ENCODE peak calls at places on chromosomes 2 and 18, in four cellular contexts. One of them, this sample, is unnamed.

GRCh38 chr2:102315850-102316370 is 4.5 kb downstream of the IL1RL1 start:
- DNase-seq in tibial nerve: no peak
- DNase-seq in fibroblast of pulmonary artery: no peak
- DNase-seq in cardiac septum: no peak
- DNase-seq in this sample: no peak

GRCh38 chr2:237497820-237498128 is 10.7 kb downstream of the MLPH start:
- DNase-seq in tibial nerve: peak; percentile 71
- DNase-seq in fibroblast of pulmonary artery: no peak
- DNase-seq in cardiac septum: peak; percentile 31
- DNase-seq in this sample: no peak

GRCh38 chr2:112819081-112819480 is 17.5 kb downstream of the IL1B start:
- DNase-seq in tibial nerve: no peak
- DNase-seq in fibroblast of pulmonary artery: no peak
- DNase-seq in cardiac septum: no peak
- DNase-seq in this sample: no peak

GRCh38 chr2:86807462-86808275 is 17.0 kb upstream of the CD8A start:
- DNase-seq in tibial nerve: peak; percentile 20
- DNase-seq in fibroblast of pulmonary artery: peak; percentile 25
- DNase-seq in cardiac septum: no peak
- DNase-seq in this sample: no peak

GRCh38 chr2:216287251-216287650 is 85.0 kb downstream of the MARCHF4 start:
- DNase-seq in tibial nerve: no peak
- DNase-seq in fibroblast of pulmonary artery: no peak
- DNase-seq in cardiac septum: no peak
- DNase-seq in this sample: peak; percentile 77

GRCh38 chr2:222972420-222972819 is 79.6 kb upstream of the KCNE4 start:
- DNase-seq in tibial nerve: no peak
- DNase-seq in fibroblast of pulmonary artery: no peak
- DNase-seq in cardiac septum: no peak
- DNase-seq in this sample: no peak

GRCh38 chr2:71833855-71834554 is 313.7 kb downstream of the CYP26B1 start:
- DNase-seq in tibial nerve: peak; percentile 47
- DNase-seq in fibroblast of pulmonary artery: peak; percentile 29
- DNase-seq in cardiac septum: no peak
- DNase-seq in this sample: no peak

GRCh38 chr2:191369034-191369433 is 123.8 kb downstream of the MYO1B start:
- DNase-seq in tibial nerve: no peak
- DNase-seq in fibroblast of pulmonary artery: peak; percentile 35
- DNase-seq in cardiac septum: no peak
- DNase-seq in this sample: peak; percentile 29

GRCh38 chr2:229245013-229245412 is 26.1 kb downstream of the PID1 start:
- DNase-seq in tibial nerve: no peak
- DNase-seq in fibroblast of pulmonary artery: peak; percentile 33
- DNase-seq in cardiac septum: no peak
- DNase-seq in this sample: no peak

GRCh38 chr18:731185-731584 is 18.8 kb upstream of the ENOSF1 start:
- DNase-seq in tibial nerve: no peak
- DNase-seq in fibroblast of pulmonary artery: peak; percentile 16
- DNase-seq in cardiac septum: no peak
- DNase-seq in this sample: no peak

GRCh38 chr2:219497495-219498279 is 1.0 kb upstream of the GMPPA start:
- DNase-seq in tibial nerve: peak; percentile 85
- DNase-seq in fibroblast of pulmonary artery: peak; percentile 82
- DNase-seq in cardiac septum: peak; percentile 96
- DNase-seq in this sample: peak; percentile 85

GRCh38 chr2:45168731-45169338 is 159.6 kb upstream of the SIX2 start:
- DNase-seq in tibial nerve: no peak
- DNase-seq in fibroblast of pulmonary artery: no peak
- DNase-seq in cardiac septum: no peak
- DNase-seq in this sample: no peak

GRCh38 chr18:59900222-59901128 is 679 bp downstream of the PMAIP1 start:
- DNase-seq in tibial nerve: no peak
- DNase-seq in fibroblast of pulmonary artery: peak; percentile 80
- DNase-seq in cardiac septum: no peak
- DNase-seq in this sample: peak; percentile 16

GRCh38 chr2:70104231-70105111 is 17.2 kb downstream of the PCBP1 start:
- DNase-seq in tibial nerve: no peak
- DNase-seq in fibroblast of pulmonary artery: peak; percentile 77
- DNase-seq in cardiac septum: no peak
- DNase-seq in this sample: no peak